ENCODE peak calls at places on chromosomes 13 and 19, in six cellular contexts. One of them, this sample, is unnamed.
A peak's percentile ranks its signal among the peaks of the same experiment; 100 is the strongest.

GRCh38 chr19:40383668-40384248 is 6.2 kb downstream of the HIPK4 start:
- DNase-seq in H1: no peak
- DNase-seq in IMR-90: no peak
- DNase-seq in trophoblast cell: no peak
- DNase-seq in mesendoderm: no peak
- DNase-seq in neuronal stem cell: no peak
- DNase-seq in this sample: no peak

GRCh38 chr19:53906211-53907192 is 2.6 kb upstream of the CACNG7 start:
- DNase-seq in H1: no peak
- DNase-seq in mesendoderm: no peak
- DNase-seq in IMR-90: no peak
- DNase-seq in trophoblast cell: no peak
- DNase-seq in neuronal stem cell: peak; percentile 49
- DNase-seq in this sample: no peak

GRCh38 chr19:50932018-50932689 is 20.7 kb downstream of the KLK5 start:
- DNase-seq in neuronal stem cell: no peak
- DNase-seq in trophoblast cell: no peak
- DNase-seq in mesendoderm: no peak
- DNase-seq in H1: no peak
- DNase-seq in IMR-90: no peak
- DNase-seq in this sample: no peak

GRCh38 chr19:28691683-28692082 is 521.3 kb downstream of the UQCRFS1 start:
- DNase-seq in trophoblast cell: no peak
- DNase-seq in IMR-90: no peak
- DNase-seq in H1: no peak
- DNase-seq in mesendoderm: no peak
- DNase-seq in neuronal stem cell: no peak
- DNase-seq in this sample: no peak

GRCh38 chr13:42707596-42707995 is 73.8 kb upstream of the FAM216B start:
- DNase-seq in IMR-90: peak; percentile 64
- DNase-seq in H1: no peak
- DNase-seq in trophoblast cell: no peak
- DNase-seq in neuronal stem cell: no peak
- DNase-seq in mesendoderm: no peak
- DNase-seq in this sample: peak; percentile 81

GRCh38 chr13:98198683-98199082 is 21.6 kb upstream of the RNF113B start:
- DNase-seq in IMR-90: no peak
- DNase-seq in H1: no peak
- DNase-seq in trophoblast cell: no peak
- DNase-seq in neuronal stem cell: no peak
- DNase-seq in mesendoderm: no peak
- DNase-seq in this sample: no peak

GRCh38 chr13:32624441-32624840 is 38.2 kb downstream of the PDS5B start:
- DNase-seq in trophoblast cell: no peak
- DNase-seq in H1: no peak
- DNase-seq in mesendoderm: peak; percentile 26
- DNase-seq in IMR-90: peak; percentile 12
- DNase-seq in neuronal stem cell: no peak
- DNase-seq in this sample: no peak

GRCh38 chr13:65921933-65922332 is 1308.2 kb downstream of the PCDH9 start:
- DNase-seq in neuronal stem cell: no peak
- DNase-seq in IMR-90: no peak
- DNase-seq in trophoblast cell: no peak
- DNase-seq in mesendoderm: no peak
- DNase-seq in H1: no peak
- DNase-seq in this sample: no peak

GRCh38 chr19:13040232-13040915 is 45.1 kb downstream of the NFIX start:
- DNase-seq in trophoblast cell: no peak
- DNase-seq in mesendoderm: no peak
- DNase-seq in H1: no peak
- DNase-seq in neuronal stem cell: no peak
- DNase-seq in IMR-90: no peak
- DNase-seq in this sample: no peak

GRCh38 chr19:5993516-5994406 is 15.8 kb upstream of the RANBP3 start:
- DNase-seq in trophoblast cell: no peak
- DNase-seq in neuronal stem cell: no peak
- DNase-seq in IMR-90: no peak
- DNase-seq in mesendoderm: no peak
- DNase-seq in H1: no peak
- DNase-seq in this sample: no peak

GRCh38 chr13:65613004-65613403 is 1617.1 kb downstream of the PCDH9 start:
- DNase-seq in mesendoderm: peak; percentile 32
- DNase-seq in H1: no peak
- DNase-seq in IMR-90: no peak
- DNase-seq in trophoblast cell: no peak
- DNase-seq in neuronal stem cell: no peak
- DNase-seq in this sample: no peak

GRCh38 chr19:4870025-4870700 is 2.7 kb upstream of the PLIN3 start:
- DNase-seq in neuronal stem cell: no peak
- DNase-seq in IMR-90: peak; percentile 92
- DNase-seq in trophoblast cell: peak; percentile 88
- DNase-seq in mesendoderm: peak; percentile 93
- DNase-seq in H1: peak; percentile 49
- DNase-seq in this sample: peak; percentile 97

GRCh38 chr13:112058519-112058873 is 8.5 kb upstream of the SOX1 start:
- DNase-seq in mesendoderm: no peak
- DNase-seq in IMR-90: no peak
- DNase-seq in trophoblast cell: no peak
- DNase-seq in neuronal stem cell: no peak
- DNase-seq in H1: no peak
- DNase-seq in this sample: no peak

GRCh38 chr19:32316034-32316433 is 29.4 kb upstream of the ZNF507 start:
- DNase-seq in H1: no peak
- DNase-seq in mesendoderm: peak; percentile 63
- DNase-seq in neuronal stem cell: no peak
- DNase-seq in IMR-90: no peak
- DNase-seq in trophoblast cell: no peak
- DNase-seq in this sample: no peak

GRCh38 chr19:4929186-4929585 is 19.9 kb downstream of the UHRF1 start:
- DNase-seq in trophoblast cell: no peak
- DNase-seq in H1: no peak
- DNase-seq in neuronal stem cell: no peak
- DNase-seq in mesendoderm: no peak
- DNase-seq in IMR-90: no peak
- DNase-seq in this sample: no peak

GRCh38 chr19:18995804-18996241 is 37.5 kb downstream of the SUGP2 start:
- DNase-seq in neuronal stem cell: peak; percentile 38
- DNase-seq in mesendoderm: peak; percentile 94
- DNase-seq in trophoblast cell: peak; percentile 52
- DNase-seq in H1: peak; percentile 47
- DNase-seq in IMR-90: peak; percentile 96
- DNase-seq in this sample: peak; percentile 92

GRCh38 chr13:108902557-108903155 is 273.2 kb downstream of the MYO16 start:
- DNase-seq in neuronal stem cell: no peak
- DNase-seq in IMR-90: no peak
- DNase-seq in H1: no peak
- DNase-seq in mesendoderm: no peak
- DNase-seq in trophoblast cell: no peak
- DNase-seq in this sample: no peak

GRCh38 chr19:36040495-36040894 is 7.8 kb upstream of the CLIP3 start:
- DNase-seq in neuronal stem cell: no peak
- DNase-seq in trophoblast cell: no peak
- DNase-seq in mesendoderm: no peak
- DNase-seq in IMR-90: no peak
- DNase-seq in H1: no peak
- DNase-seq in this sample: no peak

GRCh38 chr13:73803997-73804396 is 330.2 kb downstream of the KLF12 start:
- DNase-seq in IMR-90: peak; percentile 74
- DNase-seq in trophoblast cell: no peak
- DNase-seq in neuronal stem cell: no peak
- DNase-seq in mesendoderm: no peak
- DNase-seq in H1: no peak
- DNase-seq in this sample: peak; percentile 47

GRCh38 chr13:23497186-23497585 is 63.7 kb upstream of the SACS start:
- DNase-seq in IMR-90: no peak
- DNase-seq in neuronal stem cell: no peak
- DNase-seq in H1: no peak
- DNase-seq in trophoblast cell: no peak
- DNase-seq in mesendoderm: no peak
- DNase-seq in this sample: no peak

GRCh38 chr13:79936368-79937136 is 404.4 kb downstream of the SPRY2 start:
- DNase-seq in neuronal stem cell: no peak
- DNase-seq in mesendoderm: peak; percentile 37
- DNase-seq in trophoblast cell: peak; percentile 2
- DNase-seq in IMR-90: peak; percentile 100
- DNase-seq in H1: no peak
- DNase-seq in this sample: peak; percentile 99

GRCh38 chr13:97369269-97369893 is 64.6 kb upstream of the RAP2A start:
- DNase-seq in IMR-90: no peak
- DNase-seq in H1: no peak
- DNase-seq in neuronal stem cell: no peak
- DNase-seq in trophoblast cell: no peak
- DNase-seq in mesendoderm: no peak
- DNase-seq in this sample: peak; percentile 62

GRCh38 chr13:25691654-25692053 is 319.9 kb downstream of the ATP8A2 start:
- DNase-seq in mesendoderm: no peak
- DNase-seq in H1: no peak
- DNase-seq in neuronal stem cell: no peak
- DNase-seq in IMR-90: no peak
- DNase-seq in trophoblast cell: no peak
- DNase-seq in this sample: no peak

GRCh38 chr19:35534803-35535480 is 1.7 kb downstream of the GAPDHS start:
- DNase-seq in mesendoderm: no peak
- DNase-seq in neuronal stem cell: no peak
- DNase-seq in H1: no peak
- DNase-seq in IMR-90: no peak
- DNase-seq in trophoblast cell: no peak
- DNase-seq in this sample: no peak

GRCh38 chr19:5128932-5129389 is 160.0 kb downstream of the KDM4B start:
- DNase-seq in IMR-90: no peak
- DNase-seq in neuronal stem cell: no peak
- DNase-seq in trophoblast cell: no peak
- DNase-seq in H1: no peak
- DNase-seq in mesendoderm: no peak
- DNase-seq in this sample: peak; percentile 50

GRCh38 chr19:2556221-2557092 is 80.5 kb downstream of the GADD45B start:
- DNase-seq in IMR-90: no peak
- DNase-seq in trophoblast cell: no peak
- DNase-seq in neuronal stem cell: no peak
- DNase-seq in H1: no peak
- DNase-seq in mesendoderm: no peak
- DNase-seq in this sample: no peak

GRCh38 chr19:47097396-47098217 is 16.0 kb downstream of the ZC3H4 start:
- DNase-seq in mesendoderm: no peak
- DNase-seq in trophoblast cell: no peak
- DNase-seq in H1: no peak
- DNase-seq in IMR-90: no peak
- DNase-seq in neuronal stem cell: no peak
- DNase-seq in this sample: no peak

DNA sequence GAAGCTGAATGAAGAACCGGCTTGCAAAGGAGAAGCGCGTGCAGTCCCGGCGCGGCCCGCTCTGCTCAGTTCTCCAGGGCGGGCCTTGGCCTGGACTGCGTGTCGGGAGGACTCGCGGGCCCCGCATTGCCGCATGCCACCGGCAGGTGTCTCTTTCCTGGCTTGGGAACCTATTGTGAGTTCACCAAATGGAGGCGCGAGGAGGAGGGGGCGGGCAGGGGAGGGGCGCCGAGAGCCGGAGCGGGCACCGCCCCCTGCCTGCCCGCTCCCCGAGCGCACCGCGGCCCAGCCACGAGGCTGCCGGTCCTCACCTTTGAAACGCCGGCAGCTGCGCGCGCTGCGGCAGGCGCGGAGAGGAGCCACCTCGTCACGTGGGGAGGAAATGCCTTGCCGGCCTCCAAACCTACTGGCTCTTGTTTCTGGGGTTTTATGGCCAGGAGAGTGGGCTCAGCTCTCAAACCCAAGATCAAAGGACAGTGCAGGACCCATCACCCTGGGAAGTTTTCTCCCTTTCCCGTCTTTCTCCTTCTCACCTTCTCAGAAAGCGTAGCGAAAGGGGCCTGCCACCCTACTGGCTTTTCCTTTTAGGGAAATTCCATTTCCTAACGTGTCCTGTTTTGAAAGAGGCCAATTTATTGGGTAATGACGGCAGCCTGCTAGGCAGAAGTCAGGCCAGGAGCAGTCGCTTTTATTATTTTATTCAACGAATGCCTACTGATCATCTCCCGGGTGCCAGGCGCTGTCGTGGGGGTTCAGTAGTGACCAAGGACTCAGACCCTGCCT is 13.8 kb upstream of the UBE2L5 start:
- DNase-seq in IMR-90: peak; percentile 79
- DNase-seq in mesendoderm: peak; percentile 98
- DNase-seq in trophoblast cell: peak; percentile 97
- DNase-seq in neuronal stem cell: peak; percentile 87
- DNase-seq in H1: peak; percentile 92
- DNase-seq in this sample: peak; percentile 88
- H3K4me3 ChIP-seq in IMR-90: peak overlapping the region; percentile 27
- H3K4me3 ChIP-seq in mesendoderm: no peak overlapping the region
- H3K4me3 ChIP-seq in trophoblast cell: no peak overlapping the region
- H3K4me3 ChIP-seq in neuronal stem cell: no peak overlapping the region
- H3K4me3 ChIP-seq in H1: peak overlapping the region; percentile 54
- H3K4me3 ChIP-seq in this sample: peak overlapping the region; percentile 72

GRCh38 chr19:34171877-34172660 is at the start of gene LSM14A:
- DNase-seq in H1: peak; percentile 61
- DNase-seq in mesendoderm: peak; percentile 94
- DNase-seq in neuronal stem cell: peak; percentile 90
- DNase-seq in trophoblast cell: peak; percentile 81
- DNase-seq in IMR-90: peak; percentile 89
- DNase-seq in this sample: peak; percentile 92
- H3K23ac ChIP-seq in H1: no peak within 1 kb of the TSS
- H3K23ac ChIP-seq in mesendoderm: peak within 1 kb of the TSS; percentile 84
- H3K23ac ChIP-seq in neuronal stem cell: peak within 1 kb of the TSS; percentile 99
- H3K23ac ChIP-seq in trophoblast cell: no peak within 1 kb of the TSS
- H3K23ac ChIP-seq in IMR-90: peak within 1 kb of the TSS; percentile 96
- H3K23ac ChIP-seq in this sample: no peak within 1 kb of the TSS

GRCh38 chr19:14383898-14384669 is 2.8 kb downstream of the ADGRE5 start:
- DNase-seq in IMR-90: peak; percentile 55
- DNase-seq in trophoblast cell: no peak
- DNase-seq in H1: no peak
- DNase-seq in mesendoderm: peak; percentile 44
- DNase-seq in neuronal stem cell: no peak
- DNase-seq in this sample: peak; percentile 83
- H3K4me2 ChIP-seq in IMR-90: peak overlapping the region; percentile 37
- H3K4me2 ChIP-seq in trophoblast cell: no peak overlapping the region
- H3K4me2 ChIP-seq in H1: no peak overlapping the region
- H3K4me2 ChIP-seq in mesendoderm: no peak overlapping the region
- H3K4me2 ChIP-seq in neuronal stem cell: no peak overlapping the region
- H3K4me2 ChIP-seq in this sample: peak overlapping the region; percentile 55

DNA sequence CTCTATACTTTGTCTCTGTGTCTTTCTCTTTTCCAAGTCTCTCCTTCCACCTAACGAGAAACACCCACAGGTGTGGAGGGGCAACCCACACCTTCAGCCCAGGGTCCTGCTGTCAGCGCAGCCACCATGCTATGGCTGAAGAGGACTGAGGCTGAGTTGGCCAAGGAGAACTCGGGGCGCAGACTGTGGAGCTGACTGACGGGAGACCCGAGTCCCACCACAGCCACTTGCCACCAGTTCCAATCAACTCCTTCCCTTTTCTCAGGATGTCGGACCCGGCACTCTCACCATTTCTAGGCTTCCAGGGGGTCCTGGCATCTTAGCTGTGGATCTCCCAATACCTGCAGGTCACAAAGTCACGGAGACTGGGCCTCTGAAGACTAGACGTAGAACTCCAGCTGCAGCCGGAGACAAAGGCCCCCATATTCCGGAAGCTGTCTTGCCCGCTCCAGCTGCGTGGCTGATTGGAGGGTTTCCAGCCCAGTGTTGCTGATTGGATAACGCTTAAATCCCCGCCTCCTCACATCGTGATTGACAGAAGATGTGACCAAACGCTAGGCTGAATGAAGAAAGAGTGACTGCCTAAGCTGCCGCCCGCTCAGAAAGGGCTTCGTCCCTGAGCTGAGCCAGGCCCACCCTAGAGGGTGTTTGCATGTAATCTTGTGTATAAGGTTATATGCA is 63.6 kb downstream of the ZNF429 start:
- DNase-seq in neuronal stem cell: no peak
- DNase-seq in mesendoderm: no peak
- DNase-seq in IMR-90: peak; percentile 94
- DNase-seq in trophoblast cell: peak; percentile 90
- DNase-seq in H1: no peak
- DNase-seq in this sample: no peak
- H3K4me3 ChIP-seq in neuronal stem cell: no peak overlapping the region
- H3K4me3 ChIP-seq in mesendoderm: no peak overlapping the region
- H3K4me3 ChIP-seq in IMR-90: peak overlapping the region; percentile 88
- H3K4me3 ChIP-seq in trophoblast cell: no peak overlapping the region
- H3K4me3 ChIP-seq in H1: no peak overlapping the region
- H3K4me3 ChIP-seq in this sample: no peak overlapping the region